ENCODE peak calls at places on chromosomes 4 and X, in five cellular contexts. K, L, V, F and G are unnamed samples.
A peak's percentile ranks its signal among the peaks of the same experiment; 100 is the strongest.

GRCh38 chrX:19715711-19716638 is 171.4 kb downstream of the SH3KBP1 start:
- DNase-seq in L (no peak), V (no peak), F (no peak), K (no peak), G (no peak)

GRCh38 chr4:10087152-10087791 is 29.3 kb downstream of the WDR1 start:
- DNase-seq in V (no peak), F (no peak), L (no peak), K (no peak), G (no peak)

GRCh38 chr4:10085386-10085785 is 31.2 kb downstream of the WDR1 start:
- DNase-seq in V (no peak), L (no peak), K (no peak), F (no peak), G (peak; percentile 5)

GRCh38 chrX:65601530-65602281 is 65.7 kb upstream of the MSN start:
- DNase-seq in F (peak; percentile 83), V (peak; percentile 77), L (peak; percentile 34), K (no peak), G (peak; percentile 73)

GRCh38 chr4:73661646-73662119 is 41.4 kb upstream of the RASSF6 start:
- DNase-seq in F (no peak), K (no peak), L (no peak), V (no peak), G (no peak)

GRCh38 chr4:177097291-177097690 is 212.4 kb upstream of the NEIL3 start:
- DNase-seq in F (no peak), K (no peak), L (no peak), V (no peak), G (no peak)

GRCh38 chr4:71765837-71766236 is 18.0 kb downstream of the GC start:
- DNase-seq in F (no peak), V (no peak), K (no peak), L (no peak), G (no peak)

GRCh38 chrX:56232221-56233082 is at the start of gene KLF8:
- DNase-seq in K (no peak), F (peak; percentile 51), L (peak; percentile 58), V (peak; percentile 64), G (peak; percentile 68)

GRCh38 chr4:53547983-53548382 is 43.3 kb downstream of the LNX1 start:
- DNase-seq in V (no peak), F (no peak), L (no peak), K (no peak), G (no peak)

GRCh38 chr4:107818301-107818910 is 6.3 kb upstream of the SGMS2 start:
- DNase-seq in K (no peak), F (no peak), V (no peak), L (no peak), G (no peak)

GRCh38 chr4:53633608-53634007 is 42.3 kb upstream of the LNX1 start:
- DNase-seq in L (no peak), V (no peak), F (peak; percentile 27), K (no peak), G (no peak)

GRCh38 chr4:46254788-46255187 is 130.9 kb upstream of the GABRG1 start:
- DNase-seq in F (no peak), K (no peak), V (no peak), L (no peak), G (no peak)

GRCh38 chrX:64792598-64793337 is 183.5 kb downstream of the ZC4H2 start:
- DNase-seq in K (no peak), L (no peak), V (no peak), F (no peak), G (no peak)

GRCh38 chrX:151488677-151489076 is 74.8 kb upstream of the PASD1 start:
- DNase-seq in V (no peak), F (no peak), K (peak; percentile 27), L (no peak), G (no peak)

GRCh38 chrX:66728818-66729271 is 90.0 kb upstream of the EDA2R start:
- DNase-seq in K (peak; percentile 56), V (peak; percentile 16), F (peak; percentile 42), L (peak; percentile 72), G (peak; percentile 54)

GRCh38 chrX:150517303-150517896 is 51.0 kb upstream of the MTM1 start:
- DNase-seq in F (no peak), V (no peak), L (no peak), K (peak; percentile 70), G (no peak)

GRCh38 chr4:2647403-2648158 is 108.6 kb downstream of the TNIP2 start:
- DNase-seq in V (no peak), K (peak; percentile 32), F (no peak), L (no peak), G (no peak)

GRCh38 chr4:126738926-126739325 is 893.8 kb upstream of the INTU start:
- DNase-seq in L (no peak), K (no peak), F (no peak), V (no peak), G (no peak)

GRCh38 chr4:34464196-34464595 is 1780.1 kb downstream of the ARAP2 start:
- DNase-seq in K (peak; percentile 66), V (no peak), L (no peak), F (no peak), G (no peak)

GRCh38 chr4:3202836-3203820 is 45.8 kb upstream of the MSANTD1 start:
- DNase-seq in F (peak; percentile 32), V (no peak), K (no peak), L (no peak), G (no peak)

GRCh38 chr4:128835498-128836222 is 26.2 kb downstream of the JADE1 start:
- DNase-seq in L (no peak), F (peak; percentile 90), V (no peak), K (no peak), G (peak; percentile 23)

GRCh38 chr4:188220006-188220405 is 80.8 kb downstream of the TRIML1 start:
- DNase-seq in F (no peak), L (no peak), V (no peak), K (no peak), G (no peak)

GRCh38 chr4:183986645-183987528 is 81.8 kb downstream of the STOX2 start:
- DNase-seq in V (no peak), L (no peak), F (no peak), K (no peak), G (no peak)

GRCh38 chr4:2714071-2714770 is 41.9 kb downstream of the TNIP2 start:
- DNase-seq in V (no peak), F (peak; percentile 54), L (no peak), K (no peak), G (no peak)

GRCh38 chr4:73341454-73341853 is 62.6 kb upstream of the ALB start:
- DNase-seq in K (peak; percentile 51), V (no peak), F (peak; percentile 76), L (peak; percentile 75), G (peak; percentile 18)

GRCh38 chr4:178173771-178174170 is 731.5 kb upstream of the AGA start:
- DNase-seq in F (no peak), L (no peak), K (no peak), V (no peak), G (no peak)

GRCh38 chr4:77710684-77711083 is 105.1 kb downstream of the CXCL13 start:
- DNase-seq in K (no peak), L (no peak), V (no peak), F (peak; percentile 52), G (no peak)

GRCh38 chr4:1805493-1806222 is 12.6 kb downstream of the FGFR3 start:
- DNase-seq in K (no peak), V (no peak), F (no peak), L (no peak), G (no peak)

GRCh38 chrX:106246511-106246910 is 78.4 kb downstream of the PWWP3B start:
- DNase-seq in K (no peak), V (no peak), F (no peak), L (no peak), G (no peak)

GRCh38 chr4:156598138-156598681 is 373.4 kb downstream of the PDGFC start:
- DNase-seq in L (peak; percentile 11), V (no peak), F (no peak), K (no peak), G (no peak)

GRCh38 chrX:78104447-78105176 is 564 bp downstream of the PGK1 start:
- DNase-seq in L (peak; percentile 72), V (peak; percentile 49), K (peak; percentile 35), F (peak; percentile 72), G (peak; percentile 70)

GRCh38 chr4:170323623-170324022 is 233.9 kb upstream of the AADAT start:
- DNase-seq in F (no peak), K (no peak), V (no peak), L (no peak), G (no peak)

GRCh38 chr4:81519856-81520255 is 48.1 kb upstream of the RASGEF1B start:
- DNase-seq in K (no peak), V (no peak), L (no peak), F (no peak), G (no peak)

GRCh38 chr4:126458993-126459392 is 1144.2 kb downstream of the FAT4 start:
- DNase-seq in K (no peak), L (no peak), V (no peak), F (no peak), G (no peak)

GRCh38 chr4:821181-821591 is 4.7 kb downstream of the CPLX1 start:
- DNase-seq in K (no peak), L (no peak), V (no peak), F (no peak), G (no peak)

GRCh38 chrX:13464599-13465275 is 104.7 kb upstream of the EGFL6 start:
- DNase-seq in L (no peak), K (no peak), V (no peak), F (no peak), G (no peak)
- H3K27ac ChIP-seq in L (peak overlapping the region; percentile 71), K (no peak overlapping the region), V (no peak overlapping the region), F (no peak overlapping the region), G (no peak overlapping the region)

DNA sequence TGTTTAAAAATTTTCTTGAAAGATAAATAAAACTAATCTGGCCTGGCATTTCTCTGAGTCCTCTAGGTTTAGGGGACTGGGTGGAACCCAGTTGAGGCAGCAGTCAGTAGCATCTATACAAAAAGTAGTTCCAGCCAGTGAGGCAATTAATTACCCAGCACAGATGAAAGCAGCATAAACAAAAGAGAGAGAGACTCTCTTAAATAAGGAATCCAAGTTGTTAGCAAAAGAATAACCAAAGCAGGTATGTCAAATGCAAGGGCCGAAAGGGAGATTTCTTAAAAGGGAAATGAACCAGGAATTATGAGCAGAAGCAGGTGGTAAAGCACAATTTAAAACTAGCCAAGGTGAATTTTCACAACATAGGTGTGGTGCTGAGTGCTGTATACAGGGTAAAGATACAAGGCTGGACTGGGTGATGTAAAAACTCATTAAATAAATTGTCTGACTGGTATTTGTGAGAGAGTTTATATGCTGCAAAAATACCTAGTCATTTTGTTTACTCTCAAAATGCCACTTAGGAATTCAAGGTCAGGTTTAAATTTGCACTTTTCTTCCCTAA is 94.6 kb upstream of the GALNT7 start:
- DNase-seq in V (no peak), F (no peak), K (no peak), L (no peak), G (no peak)
- H3K27ac ChIP-seq in V (no peak overlapping the region), F (peak overlapping the region; percentile 72), K (no peak overlapping the region), L (no peak overlapping the region), G (no peak overlapping the region)

GRCh38 chr4:169225812-169226211 is 44.9 kb downstream of the SH3RF1 start:
- DNase-seq in F (no peak), V (no peak), K (no peak), L (no peak), G (no peak)
- H3K27ac ChIP-seq in F (no peak overlapping the region), V (peak overlapping the region; percentile 42), K (no peak overlapping the region), L (peak overlapping the region; percentile 64), G (peak overlapping the region; percentile 70)

DNA sequence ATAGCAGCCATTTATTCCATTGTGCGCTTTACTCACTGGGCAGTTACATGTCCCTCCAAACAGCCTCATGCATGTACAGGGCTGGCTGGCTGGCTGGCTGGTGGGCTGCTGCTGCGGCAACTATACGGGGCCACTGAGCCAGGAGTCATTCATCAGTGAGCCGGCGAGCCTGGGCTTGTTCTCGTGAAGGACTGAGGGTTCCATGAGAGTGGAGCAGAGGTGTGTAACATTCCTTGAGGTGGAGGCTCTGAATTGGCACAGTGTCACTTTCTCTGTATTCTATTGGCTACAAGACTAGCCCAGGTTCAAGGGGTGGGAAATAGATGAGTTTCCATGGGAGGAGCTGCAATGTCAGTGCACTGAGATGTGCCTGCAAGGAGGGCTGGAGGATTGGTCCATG is 89.1 kb downstream of the ARHGAP10 start:
- DNase-seq in V (no peak), F (no peak), K (no peak), L (no peak), G (no peak)
- H3K27ac ChIP-seq in V (no peak overlapping the region), F (peak overlapping the region; percentile 71), K (no peak overlapping the region), L (no peak overlapping the region), G (peak overlapping the region; percentile 63)